ENCODE peak calls at places on chromosomes 7 and 10, in seven cellular contexts. P is upper lobe of left lung; V is CD8-positive, alpha-beta memory T cell; M is psoas muscle; C is thoracic aorta; B is brain microvascular endothelial cell; Z is RWPE1. H is an unnamed sample.

GRCh38 chr7:114718861-114719260 is 203.0 kb upstream of the MDFIC start:
- DNase-seq in P (no peak), V (no peak), M (no peak), C (no peak), B (no peak), Z (no peak), H (no peak)

GRCh38 chr10:79397575-79398303 is 47.7 kb downstream of the ZCCHC24 start:
- DNase-seq in P (peak), V (no peak), M (peak), C (no peak), B (no peak), Z (no peak), H (no peak)

GRCh38 chr10:119104653-119105024 is 726 bp downstream of the DENND10 start:
- DNase-seq in P (no peak), V (no peak), M (no peak), C (no peak), B (no peak), Z (no peak), H (no peak)

GRCh38 chr7:134450296-134451000 is 8.5 kb downstream of the AKR1B1 start:
- DNase-seq in P (no peak), V (no peak), M (no peak), C (no peak), B (no peak), Z (no peak), H (no peak)

GRCh38 chr7:76356823-76357222 is 2.0 kb downstream of the YWHAG start:
- DNase-seq in P (no peak), V (no peak), M (no peak), C (no peak), B (no peak), Z (peak), H (no peak)

GRCh38 chr10:100006241-100006886 is 3.4 kb downstream of the DNMBP start:
- DNase-seq in P (no peak), V (no peak), M (no peak), C (peak), B (peak), Z (peak), H (peak)

GRCh38 chr10:17685227-17685840 is 41.4 kb downstream of the STAM start:
- DNase-seq in P (no peak), V (no peak), M (no peak), C (no peak), B (no peak), Z (no peak), H (no peak)

GRCh38 chr10:7311256-7312178 is 99.3 kb downstream of the SFMBT2 start:
- DNase-seq in P (no peak), V (no peak), M (no peak), C (no peak), B (no peak), Z (peak), H (peak)

GRCh38 chr10:19816420-19817250 is at the start of gene PLXDC2:
- DNase-seq in P (peak), V (no peak), M (peak), C (peak), B (peak), Z (no peak), H (no peak)

GRCh38 chr10:600876-601275 is 88.6 kb downstream of the DIP2C start:
- DNase-seq in P (no peak), V (no peak), M (no peak), C (no peak), B (no peak), Z (no peak), H (no peak)

GRCh38 chr7:87336136-87336535 is 9.3 kb upstream of the CROT start:
- DNase-seq in P (no peak), V (no peak), M (no peak), C (no peak), B (no peak), Z (no peak), H (no peak)

GRCh38 chr7:33589911-33590310 is 315.4 kb upstream of the BMPER start:
- DNase-seq in P (no peak), V (no peak), M (no peak), C (no peak), B (no peak), Z (no peak), H (no peak)

GRCh38 chr10:50585921-50586739 is 37.6 kb downstream of the SGMS1 start:
- DNase-seq in P (no peak), V (no peak), M (no peak), C (no peak), B (peak), Z (peak), H (no peak)

DNA sequence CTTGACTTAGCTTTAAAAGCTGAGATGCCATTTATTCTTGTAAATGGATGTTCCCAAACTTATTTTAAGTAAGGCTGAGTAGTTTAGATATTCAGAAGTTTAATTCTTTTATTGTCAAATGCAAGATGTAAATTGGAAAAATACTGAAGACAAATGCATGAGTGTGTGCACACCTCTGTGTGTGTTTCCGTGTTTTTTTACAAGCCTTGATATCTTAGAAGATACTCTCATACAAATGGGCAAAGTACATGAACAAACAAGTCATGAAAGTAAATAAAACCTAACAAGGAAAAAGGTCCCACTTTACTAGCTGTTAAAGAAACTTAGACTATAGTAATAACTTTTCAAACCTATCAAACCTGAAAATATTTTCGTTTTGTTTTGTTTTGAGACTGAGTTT is 29.0 kb downstream of the ACSL5 start:
- DNase-seq in P (no peak), V (no peak), M (no peak), C (no peak), B (no peak), Z (no peak), H (no peak)
- H3K27ac ChIP-seq in P (no peak), V (no peak), M (no peak), C (no peak), B (no peak), Z (no peak), H (no peak)

GRCh38 chr10:123354521-123354920 is 200.3 kb downstream of the BUB3 start:
- DNase-seq in P (no peak), V (no peak), M (no peak), C (no peak), B (no peak), Z (no peak), H (peak)
- H3K27ac ChIP-seq in P (no peak), V (no peak), M (no peak), C (no peak), B (no peak), Z (no peak), H (no peak)

GRCh38 chr7:139773372-139773771 is 4.4 kb downstream of the HIPK2 start:
- DNase-seq in P (no peak), V (no peak), M (no peak), C (no peak), B (no peak), Z (no peak), H (no peak)

GRCh38 chr7:139772115-139772514 is 5.7 kb downstream of the HIPK2 start:
- DNase-seq in P (no peak), V (no peak), M (no peak), C (no peak), B (no peak), Z (no peak), H (no peak)

GRCh38 chr7:139772837-139773236 is 5.0 kb downstream of the HIPK2 start:
- DNase-seq in P (no peak), V (no peak), M (no peak), C (no peak), B (no peak), Z (no peak), H (no peak)

GRCh38 chr7:139769066-139769465 is 8.7 kb downstream of the HIPK2 start:
- DNase-seq in P (peak), V (no peak), M (no peak), C (no peak), B (no peak), Z (no peak), H (no peak)

DNA sequence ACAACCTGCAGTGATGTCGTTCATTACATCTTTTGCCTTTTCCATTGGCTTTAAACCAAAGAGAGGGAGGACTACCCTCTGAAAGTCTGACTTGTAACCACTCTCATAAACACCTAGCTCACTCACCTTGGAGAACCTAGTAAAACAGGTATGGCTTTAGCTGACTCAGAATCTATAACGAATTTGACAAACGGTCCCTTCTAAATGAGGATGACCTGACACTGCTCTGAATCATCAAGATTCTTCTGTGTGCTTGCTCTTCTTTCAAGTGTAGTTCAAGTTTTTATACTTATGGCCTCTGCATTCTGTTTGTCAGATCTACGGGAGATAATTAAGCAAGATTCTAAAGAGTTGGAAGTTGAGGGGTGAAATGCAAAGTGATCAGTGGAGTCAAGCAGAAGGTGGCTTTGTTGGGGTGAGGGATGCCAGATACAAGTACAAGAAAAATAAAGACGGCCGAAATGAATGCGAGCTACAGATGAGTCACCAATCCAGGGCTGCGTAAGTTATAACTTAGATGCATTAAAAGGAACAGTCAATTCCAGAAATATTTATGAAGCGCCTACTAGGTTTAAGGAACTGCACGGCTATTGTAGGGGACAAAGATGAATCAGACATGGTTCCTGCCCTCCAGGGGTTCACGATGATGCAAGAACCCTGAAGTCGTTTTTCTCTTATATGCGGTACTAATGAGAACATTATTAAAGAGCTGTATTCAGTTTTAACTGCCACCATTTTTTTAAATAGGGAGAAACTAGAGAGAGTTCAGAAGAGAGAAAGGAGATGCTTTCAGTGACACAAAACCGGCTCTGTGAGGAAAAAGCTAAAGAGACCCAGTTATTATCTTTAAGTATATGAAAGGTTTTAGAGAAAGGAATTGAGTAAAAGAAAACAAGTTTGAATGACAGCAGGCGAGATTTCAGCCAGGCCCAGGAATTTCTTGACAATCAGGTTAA is 6.5 kb downstream of the HIPK2 start:
- DNase-seq in P (no peak), V (no peak), M (no peak), C (no peak), B (peak), Z (peak), H (peak)
- H3K27ac ChIP-seq in P (peak), V (no peak), M (no peak), C (no peak), B (peak), Z (peak), H (peak)

DNA sequence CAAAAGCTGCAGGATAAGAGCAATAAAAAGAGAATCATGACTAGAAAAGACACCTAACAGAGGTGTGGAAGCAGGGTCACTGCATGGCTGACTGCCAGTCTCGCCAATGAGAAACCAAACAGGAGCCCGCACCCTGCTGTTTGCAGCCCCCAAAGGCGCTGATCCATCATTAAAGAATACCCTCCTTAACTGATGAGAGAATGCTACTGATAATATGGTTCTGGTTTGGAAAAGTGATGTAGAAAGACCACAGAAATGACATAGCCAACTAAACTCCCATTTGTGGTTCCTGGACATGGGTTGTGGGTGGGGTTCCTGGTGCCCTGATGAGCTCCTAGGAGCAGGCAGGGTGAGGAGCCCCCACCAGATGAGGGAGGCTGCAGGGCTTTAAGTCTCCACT is 207.4 kb downstream of the TNS3 start:
- DNase-seq in P (no peak), V (no peak), M (no peak), C (no peak), B (no peak), Z (no peak), H (no peak)
- H3K27ac ChIP-seq in P (no peak), V (no peak), M (peak), C (no peak), B (no peak), Z (no peak), H (no peak)

GRCh38 chr7:26657139-26657753 is 207.1 kb downstream of the SKAP2 start:
- DNase-seq in P (no peak), V (no peak), M (no peak), C (no peak), B (no peak), Z (no peak), H (no peak)

GRCh38 chr7:26653966-26654365 is 210.4 kb downstream of the SKAP2 start:
- DNase-seq in P (no peak), V (no peak), M (no peak), C (no peak), B (no peak), Z (no peak), H (no peak)

GRCh38 chr7:26656735-26657134 is 207.7 kb downstream of the SKAP2 start:
- DNase-seq in P (no peak), V (no peak), M (no peak), C (no peak), B (no peak), Z (no peak), H (no peak)

GRCh38 chr7:26653430-26653911 is 210.9 kb downstream of the SKAP2 start:
- DNase-seq in P (no peak), V (no peak), M (no peak), C (no peak), B (no peak), Z (peak), H (peak)

GRCh38 chr7:26655761-26656160 is 208.6 kb downstream of the SKAP2 start:
- DNase-seq in P (no peak), V (no peak), M (no peak), C (no peak), B (no peak), Z (no peak), H (no peak)
- H3K27ac ChIP-seq in P (no peak), V (no peak), M (no peak), C (no peak), B (no peak), Z (no peak), H (no peak)

GRCh38 chr7:50267525-50268041 is 36.9 kb upstream of the IKZF1 start:
- DNase-seq in P (no peak), V (no peak), M (no peak), C (no peak), B (no peak), Z (no peak), H (no peak)
- H3K27ac ChIP-seq in P (no peak), V (peak), M (no peak), C (no peak), B (no peak), Z (no peak), H (no peak)

GRCh38 chr10:132487241-132488135 is 50.1 kb upstream of the INPP5A start:
- DNase-seq in P (peak), V (no peak), M (no peak), C (no peak), B (no peak), Z (no peak), H (no peak)

GRCh38 chr10:132486539-132487121 is 51.0 kb upstream of the INPP5A start:
- DNase-seq in P (peak), V (no peak), M (peak), C (no peak), B (no peak), Z (no peak), H (no peak)

GRCh38 chr10:132489704-132490534 is 47.7 kb upstream of the INPP5A start:
- DNase-seq in P (no peak), V (no peak), M (no peak), C (no peak), B (no peak), Z (no peak), H (no peak)

GRCh38 chr10:132488231-132488821 is 49.3 kb upstream of the INPP5A start:
- DNase-seq in P (peak), V (no peak), M (no peak), C (no peak), B (no peak), Z (no peak), H (no peak)

DNA sequence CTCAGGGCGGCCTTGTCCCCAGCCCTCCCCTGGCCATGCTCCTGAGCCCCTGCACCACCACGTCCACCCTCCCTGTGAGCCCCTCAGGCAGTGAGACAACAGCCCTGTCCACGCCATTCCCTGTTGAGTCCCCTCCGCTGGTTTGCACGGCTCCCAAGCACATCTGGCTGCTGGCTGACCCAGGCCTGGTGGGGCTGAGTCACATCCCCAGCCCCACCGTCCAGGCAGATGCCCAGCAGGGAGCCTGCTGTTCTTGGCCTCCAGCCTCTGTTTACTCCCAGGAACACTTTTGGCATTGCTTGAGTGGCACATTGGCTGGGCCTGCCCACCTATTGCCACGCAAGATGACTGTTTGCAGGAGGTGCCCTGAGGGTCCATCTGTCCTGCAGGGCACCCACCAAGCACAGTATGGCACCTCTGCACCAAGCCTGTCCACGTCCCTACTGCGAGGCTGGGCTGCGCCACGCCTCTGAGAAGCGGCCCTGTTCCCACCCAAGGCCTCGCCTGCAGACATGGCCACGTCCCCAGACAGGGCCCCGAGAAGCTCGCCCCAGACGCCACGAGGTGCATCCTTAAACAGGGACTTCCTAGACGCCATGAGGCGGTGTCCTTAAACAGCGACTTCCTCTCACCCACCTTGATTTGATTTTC is 48.4 kb upstream of the INPP5A start:
- DNase-seq in P (peak), V (no peak), M (peak), C (no peak), B (peak), Z (no peak), H (no peak)
- H3K27ac ChIP-seq in P (no peak), V (no peak), M (no peak), C (no peak), B (no peak), Z (no peak), H (no peak)

DNA sequence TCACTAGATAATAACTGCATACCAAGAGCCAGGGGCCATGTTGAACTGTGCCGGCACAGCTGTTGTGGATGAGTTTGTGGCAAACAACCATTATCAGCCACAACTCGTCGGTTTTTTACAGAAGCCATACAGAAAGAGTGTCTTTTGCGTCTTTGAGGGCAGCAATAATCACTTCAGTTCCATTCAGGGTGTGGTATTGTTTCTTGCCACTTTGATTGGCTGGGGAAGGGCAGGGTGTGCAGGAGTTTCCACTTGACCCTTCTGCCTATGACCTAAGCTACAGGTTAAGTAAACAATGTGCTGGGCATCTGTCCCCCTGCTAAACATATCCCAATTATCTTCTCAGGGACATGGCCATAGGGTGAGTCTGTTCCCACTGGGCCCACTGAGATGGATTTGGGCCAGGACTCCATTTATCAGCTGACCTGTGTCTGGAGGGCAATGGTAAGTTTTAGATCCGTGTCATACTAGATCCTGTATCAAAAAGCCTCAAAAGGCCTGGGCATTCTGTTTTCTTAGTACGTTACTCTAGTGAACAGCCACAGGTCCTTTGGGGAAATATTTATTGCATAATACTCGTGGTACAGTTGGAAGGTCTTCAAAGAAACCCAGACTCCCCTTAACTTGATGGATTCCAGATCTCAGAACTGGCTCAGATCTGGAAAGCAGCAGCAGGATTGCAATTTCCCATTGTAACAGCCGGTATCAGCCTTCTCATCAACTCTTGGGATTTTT is 15.9 kb downstream of the ZNF3 start:
- DNase-seq in P (no peak), V (no peak), M (no peak), C (no peak), B (no peak), Z (no peak), H (no peak)
- H3K27ac ChIP-seq in P (peak), V (no peak), M (no peak), C (no peak), B (no peak), Z (peak), H (no peak)

GRCh38 chr7:159112136-159113011 is 32.3 kb downstream of the VIPR2 start:
- DNase-seq in P (peak), V (peak), M (peak), C (no peak), B (no peak), Z (no peak), H (no peak)
- H3K27ac ChIP-seq in P (no peak), V (no peak), M (no peak), C (no peak), B (no peak), Z (no peak), H (no peak)

GRCh38 chr10:95264227-95265051 is 26.4 kb downstream of the PDLIM1 start:
- DNase-seq in P (no peak), V (no peak), M (no peak), C (no peak), B (no peak), Z (peak), H (peak)
- H3K27ac ChIP-seq in P (peak), V (no peak), M (no peak), C (no peak), B (no peak), Z (peak), H (peak)